ENCODE peak calls at places on chromosomes 6 and 20, in four cellular contexts. G is A549, Y is K562, E is HepG2. U is an unnamed sample.

GRCh38 chr6:138782243-138782642 is 8.7 kb downstream of the CCDC28A start:
- DNase-seq in G (no peak), Y (no peak), E (no peak), U (peak)

GRCh38 chr20:40255368-40255767 is 433.7 kb downstream of the MAFB start:
- DNase-seq in G (no peak), E (no peak), Y (no peak), U (no peak)

GRCh38 chr20:8242827-8243764 is 111.0 kb downstream of the PLCB1 start:
- DNase-seq in Y (no peak), G (no peak), E (no peak), U (no peak)

GRCh38 chr6:55198708-55199107 is 24.4 kb downstream of the HCRTR2 start:
- DNase-seq in E (no peak), Y (no peak), G (no peak), U (no peak)

GRCh38 chr6:36808634-36809033 is 30.6 kb downstream of the CPNE5 start:
- DNase-seq in G (no peak), E (no peak), Y (no peak), U (no peak)

GRCh38 chr6:15562954-15563353 is 99.9 kb downstream of the DTNBP1 start:
- DNase-seq in G (no peak), Y (no peak), E (no peak), U (no peak)

GRCh38 chr20:50321797-50322480 is 131.3 kb downstream of the CEBPB start:
- DNase-seq in G (no peak), E (no peak), Y (no peak), U (peak)

GRCh38 chr6:4936681-4937041 is 67.2 kb downstream of the RPP40 start:
- DNase-seq in E (peak), G (peak), Y (peak), U (peak)

GRCh38 chr6:141451508-141452353 is 681.0 kb upstream of the GJE1 start:
- DNase-seq in E (no peak), G (peak), Y (no peak), U (peak)

GRCh38 chr6:162124710-162125435 is 602.7 kb downstream of the PRKN start:
- DNase-seq in E (no peak), G (no peak), Y (no peak), U (no peak)

GRCh38 chr6:149012040-149012545 is 265.3 kb downstream of the UST start:
- DNase-seq in E (no peak), Y (no peak), G (peak), U (peak)

GRCh38 chr6:134217110-134217509 is 100.8 kb downstream of the SGK1 start:
- DNase-seq in G (no peak), Y (no peak), E (no peak), U (peak)

GRCh38 chr20:57672164-57672563 is 37.7 kb downstream of the PMEPA1 start:
- DNase-seq in E (no peak), Y (no peak), G (no peak), U (peak)

GRCh38 chr20:10637563-10637962 is 36.2 kb downstream of the JAG1 start:
- DNase-seq in Y (no peak), G (no peak), E (no peak), U (no peak)

GRCh38 chr20:36085686-36086267 is 68.8 kb upstream of the EPB41L1 start:
- DNase-seq in G (peak), E (peak), Y (peak), U (peak)

GRCh38 chr6:122789862-122790739 is 1.0 kb downstream of the SMPDL3A start:
- DNase-seq in Y (peak), E (no peak), G (peak), U (peak)

GRCh38 chr20:53190225-53190624 is 218.1 kb downstream of the TSHZ2 start:
- DNase-seq in E (no peak), G (no peak), Y (no peak), U (no peak)

GRCh38 chr20:46559685-46560440 is 9.4 kb upstream of the OCSTAMP start:
- DNase-seq in G (no peak), E (peak), Y (no peak), U (no peak)

GRCh38 chr20:10536531-10536930 is 101.4 kb downstream of the SLX4IP start:
- DNase-seq in G (no peak), Y (no peak), E (peak), U (peak)

GRCh38 chr6:27251672-27252251 is 4.3 kb downstream of the PRSS16 start:
- DNase-seq in Y (peak), G (peak), E (no peak), U (peak)

GRCh38 chr6:136791296-136792065 is 796 bp downstream of the MAP3K5 start:
- DNase-seq in Y (peak), E (no peak), G (peak), U (peak)

GRCh38 chr6:135438907-135439535 is 58.5 kb downstream of the AHI1 start:
- DNase-seq in G (no peak), E (peak), Y (peak), U (peak)

GRCh38 chr6:161200610-161201201 is 73.2 kb downstream of the AGPAT4 start:
- DNase-seq in G (no peak), E (no peak), Y (peak), U (no peak)

DNA sequence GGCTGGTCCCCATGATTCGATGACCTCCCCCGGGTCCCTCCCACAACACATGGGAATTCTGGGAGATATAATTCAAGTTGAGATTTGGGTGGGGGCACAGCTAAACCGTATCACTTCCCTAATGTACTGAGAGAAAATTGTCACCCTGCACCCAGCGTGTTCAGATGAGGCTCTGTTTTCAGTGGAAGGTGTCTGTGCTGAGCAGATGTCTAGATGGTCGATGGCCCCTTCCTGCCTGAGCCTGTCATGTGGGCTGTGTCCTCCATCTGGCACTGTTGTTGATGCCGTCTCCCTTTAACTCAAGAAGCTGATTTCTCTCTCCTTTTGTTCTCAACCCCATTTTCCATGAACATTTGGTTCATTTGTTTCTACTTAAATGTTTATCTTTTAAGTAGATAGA is 37.0 kb downstream of the TMEM181 start:
- DNase-seq in Y (no peak), E (no peak), G (no peak), U (no peak)
- TF ChIP-seq SMC3 in Y (no peak), E (no peak), G (no peak), U (no peak)

GRCh38 chr6:156587751-156588301 is 189.4 kb upstream of the ARID1B start:
- DNase-seq in E (no peak), G (no peak), Y (no peak), U (no peak)

GRCh38 chr6:156593127-156593526 is 184.1 kb upstream of the ARID1B start:
- DNase-seq in Y (no peak), E (no peak), G (no peak), U (no peak)

GRCh38 chr6:156589281-156589680 is 187.9 kb upstream of the ARID1B start:
- DNase-seq in E (no peak), G (no peak), Y (no peak), U (peak)

GRCh38 chr6:156593893-156594292 is 183.3 kb upstream of the ARID1B start:
- DNase-seq in Y (no peak), G (no peak), E (no peak), U (no peak)

DNA sequence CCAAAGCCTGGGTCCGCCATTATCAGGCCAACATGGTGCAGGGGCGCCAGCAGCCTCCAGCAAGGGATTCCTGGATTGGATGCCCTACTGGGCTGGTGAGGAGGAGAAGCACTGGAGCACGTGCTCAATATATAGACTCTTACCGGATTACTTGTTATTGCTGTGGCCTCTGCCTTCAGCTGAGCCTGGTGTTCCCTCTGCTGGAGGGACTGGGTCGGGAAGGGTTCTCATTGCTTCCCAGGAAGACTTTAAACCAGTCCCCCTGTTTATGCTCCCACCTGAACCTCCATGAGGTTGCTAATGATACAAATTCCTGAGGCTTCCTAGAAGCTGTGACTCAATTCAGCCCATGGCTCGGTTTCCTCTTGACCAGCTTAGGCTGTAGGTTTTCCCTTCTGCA is 186.7 kb upstream of the ARID1B start:
- DNase-seq in G (no peak), E (no peak), Y (no peak), U (no peak)
- TF ChIP-seq MAZ in G (no peak), E (no peak), Y (no peak), U (no peak)

DNA sequence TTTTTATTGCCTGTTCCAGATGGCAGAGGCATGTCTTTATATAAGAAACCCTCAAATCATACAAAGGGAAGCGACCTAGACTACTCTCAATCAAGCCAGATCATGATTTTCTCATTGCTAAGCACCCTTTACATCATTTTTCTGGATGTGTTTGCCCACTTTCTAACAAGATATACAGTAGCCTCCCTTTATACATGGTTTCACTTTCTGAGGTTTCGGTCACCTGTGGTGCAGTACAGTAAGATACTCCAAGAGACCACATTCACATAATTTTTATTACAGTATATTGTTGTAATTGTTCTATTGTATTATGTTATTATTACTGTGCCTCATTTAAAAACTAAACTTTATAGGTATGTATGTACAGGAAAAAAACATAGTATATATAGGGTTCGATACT is 23.6 kb downstream of the TOMM6 start:
- DNase-seq in Y (no peak), G (no peak), E (no peak), U (no peak)
- TF ChIP-seq MAFK in Y (no peak), G (no peak), E (no peak), U (no peak)

GRCh38 chr20:63178445-63178818 is 37.5 kb downstream of the YTHDF1 start:
- DNase-seq in Y (no peak), G (no peak), E (no peak), U (no peak)
- TF ChIP-seq SMC3 in Y (no peak), G (no peak), E (no peak), U (no peak)

DNA sequence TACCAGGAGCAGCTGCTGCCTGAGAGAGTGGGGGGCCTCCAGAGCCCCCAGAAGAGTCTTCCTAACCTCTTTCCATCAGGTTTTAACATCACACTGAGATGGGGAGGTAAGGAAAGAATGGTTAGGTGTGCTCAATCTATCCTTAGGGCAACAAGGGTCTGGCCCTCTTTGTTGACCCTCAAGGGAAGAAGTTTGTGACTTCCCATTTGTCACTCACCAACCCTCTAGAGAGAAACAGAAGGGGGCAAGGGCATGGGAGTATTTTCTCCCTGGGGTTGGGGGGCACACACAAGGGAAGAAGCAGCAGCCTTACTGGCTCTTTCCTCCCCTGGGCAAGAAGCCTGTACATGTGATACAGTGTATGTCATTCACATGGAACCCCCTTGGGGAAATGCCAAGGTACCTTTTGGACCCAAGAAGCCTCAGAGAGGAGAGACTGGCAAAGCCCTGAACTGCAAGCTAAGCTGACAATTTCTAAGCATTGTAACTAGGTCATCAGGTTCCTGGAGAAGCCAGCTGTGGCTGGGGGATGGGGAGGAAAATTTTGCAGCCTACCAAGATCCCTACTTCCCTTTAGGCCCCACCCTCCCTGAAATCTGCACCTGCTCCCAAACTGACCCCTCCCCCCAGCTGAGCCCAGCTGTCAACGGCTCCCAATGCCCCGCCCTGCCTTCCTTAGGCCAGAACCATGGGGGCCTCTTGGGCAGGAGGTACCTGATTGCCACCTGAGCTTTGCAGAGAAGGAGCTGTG is 14.5 kb downstream of the BCL2L1 start:
- DNase-seq in E (no peak), Y (peak), G (no peak), U (no peak)
- TF ChIP-seq MAZ in E (no peak), Y (peak), G (no peak), U (no peak)

DNA sequence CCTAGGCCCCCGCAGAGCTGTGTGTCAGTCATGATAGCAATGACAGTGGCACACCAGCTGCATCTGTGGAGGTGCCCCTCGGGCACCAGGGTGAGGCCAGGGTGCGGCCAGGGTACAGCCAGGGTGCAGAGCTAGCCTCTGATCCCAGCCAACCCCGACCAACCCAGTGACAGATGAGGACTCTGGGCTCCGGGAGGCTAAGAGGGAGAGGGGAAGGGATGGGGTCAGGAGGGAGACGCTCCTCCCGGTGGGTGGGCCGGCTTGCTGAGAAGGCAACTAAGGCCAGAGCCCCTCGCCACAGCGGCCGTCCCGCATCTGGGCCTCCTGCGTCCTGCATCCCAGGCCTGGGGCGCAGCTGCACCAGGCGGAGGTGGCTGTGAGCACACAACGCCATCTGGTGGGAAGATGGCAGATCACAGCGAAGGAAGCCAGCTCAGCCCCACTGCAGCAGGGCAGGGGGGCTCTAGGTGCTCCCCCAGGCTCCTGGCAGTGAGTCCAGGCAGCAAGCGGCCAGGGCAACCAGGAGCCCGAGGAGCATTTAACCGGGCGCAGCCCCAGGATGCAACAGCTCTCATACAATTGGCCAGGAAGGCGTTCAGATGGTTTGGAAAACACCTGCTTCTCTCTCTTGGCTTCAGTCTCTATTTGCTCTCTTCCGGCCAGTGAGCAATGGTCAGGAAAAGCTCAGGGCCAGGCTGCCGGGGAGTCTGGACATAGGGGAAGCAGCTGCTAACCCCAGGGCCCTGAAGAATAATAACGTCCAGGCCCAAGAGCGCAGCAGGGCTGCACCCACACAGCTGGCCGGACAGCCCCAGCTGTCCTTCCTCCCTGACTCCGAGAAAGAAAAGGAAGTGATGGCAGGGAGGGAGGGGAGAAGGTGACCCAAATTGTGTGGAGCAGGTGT is 169.4 kb downstream of the TAF4 start:
- DNase-seq in G (peak), Y (peak), E (peak), U (peak)
- TF ChIP-seq MAFK in G (no peak), Y (no peak), E (no peak), U (no peak)

GRCh38 chr6:22294301-22294700 is 2.5 kb downstream of the PRL start:
- DNase-seq in G (no peak), E (no peak), Y (no peak), U (no peak)
- TF ChIP-seq SMC3 in G (no peak), E (no peak), Y (no peak), U (no peak)

DNA sequence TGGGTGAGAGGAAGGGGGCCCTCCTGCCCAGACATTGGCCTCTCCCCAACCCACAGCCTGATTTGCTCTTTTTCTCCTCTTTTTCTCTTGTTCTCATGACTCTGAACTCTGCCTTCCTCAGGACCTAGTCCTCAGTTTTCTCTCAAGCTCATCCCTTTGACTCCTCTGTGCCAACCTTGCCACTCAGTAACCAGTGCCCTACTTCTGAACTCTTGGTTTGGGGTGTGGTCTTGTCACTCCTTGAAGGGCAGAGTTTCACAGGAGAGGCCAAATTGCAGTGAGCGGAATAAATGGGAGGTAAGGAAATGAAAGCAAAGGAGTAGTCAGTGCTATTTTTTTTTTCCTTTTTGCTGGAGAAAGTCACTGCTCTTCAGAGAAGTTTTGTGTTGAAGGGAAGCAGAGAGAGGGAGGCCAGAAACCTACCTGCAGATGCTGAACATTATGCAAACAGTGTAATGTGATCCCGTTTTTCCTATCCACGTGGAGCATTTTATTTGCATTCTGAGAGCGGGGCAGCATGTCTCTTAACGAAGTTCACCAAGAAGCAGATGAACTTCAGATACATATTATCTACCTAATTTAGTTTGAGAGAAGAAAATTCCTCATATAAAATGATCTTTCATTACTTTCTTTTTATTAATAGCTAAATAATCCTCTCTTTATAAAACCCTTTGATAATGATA is 26.9 kb downstream of the CFAP61 start:
- DNase-seq in G (no peak), Y (no peak), E (peak), U (no peak)
- TF ChIP-seq MAZ in G (no peak), Y (no peak), E (no peak), U (no peak)

DNA sequence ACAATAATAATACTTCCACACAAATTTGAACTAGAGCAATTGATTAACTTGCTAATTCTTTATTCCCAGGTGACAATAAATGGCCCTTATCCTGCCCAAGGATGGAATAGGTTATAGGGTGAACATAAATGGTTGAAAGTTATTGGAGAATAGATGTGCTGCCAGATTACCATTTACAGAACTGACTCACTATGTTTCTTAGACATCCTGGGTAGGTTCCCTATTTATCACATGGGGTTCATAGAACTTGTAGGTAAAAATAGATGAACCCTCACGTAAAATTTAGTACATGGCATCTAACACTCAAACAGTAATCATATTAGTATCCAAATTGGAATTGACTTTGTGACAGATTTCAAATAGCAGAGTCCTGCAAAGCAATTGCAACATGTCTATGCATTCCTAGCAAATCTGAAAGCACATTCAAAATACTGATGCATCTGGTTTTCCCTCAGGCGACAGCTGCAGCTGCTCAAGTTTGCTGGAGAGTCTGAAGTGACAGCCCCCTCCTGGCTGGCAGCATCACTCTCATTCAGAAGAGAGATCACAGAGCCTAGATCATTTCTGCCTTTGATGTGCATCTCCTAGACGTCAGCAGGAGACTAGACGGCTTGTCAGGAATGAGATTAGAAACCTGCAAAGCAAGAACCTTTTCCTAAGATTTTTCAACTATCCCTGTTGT is 80.2 kb upstream of the RNF217 start:
- DNase-seq in E (no peak), Y (no peak), G (no peak), U (peak)
- TF ChIP-seq MAFK in E (no peak), Y (no peak), G (no peak), U (no peak)